ENCODE peak calls at places on chromosomes 16 and 17, in six cellular contexts. One of them, this sample, is unnamed.

GRCh38 chr17:82127704-82128103 is 29.7 kb upstream of the FASN start:
- DNase-seq in amniotic epithelial cell: no peak
- DNase-seq in Right ventricle myocardium superior: no peak
- DNase-seq in left ventricle myocardium superior: no peak
- DNase-seq in germinal center: no peak
- DNase-seq in Kasumi-1: no peak
- DNase-seq in this sample: no peak

GRCh38 chr17:41891135-41892065 is 26.2 kb upstream of the KLHL11 start:
- DNase-seq in Right ventricle myocardium superior: no peak
- DNase-seq in Kasumi-1: no peak
- DNase-seq in amniotic epithelial cell: no peak
- DNase-seq in germinal center: no peak
- DNase-seq in left ventricle myocardium superior: no peak
- DNase-seq in this sample: no peak

GRCh38 chr16:56749806-56750491 is 20.0 kb downstream of the NUP93 start:
- DNase-seq in Right ventricle myocardium superior: no peak
- DNase-seq in amniotic epithelial cell: no peak
- DNase-seq in germinal center: no peak
- DNase-seq in Kasumi-1: no peak
- DNase-seq in left ventricle myocardium superior: no peak
- DNase-seq in this sample: no peak

GRCh38 chr17:64148699-64149098 is 18.8 kb upstream of the ERN1 start:
- DNase-seq in Right ventricle myocardium superior: no peak
- DNase-seq in Kasumi-1: peak; percentile 45
- DNase-seq in amniotic epithelial cell: no peak
- DNase-seq in left ventricle myocardium superior: peak; percentile 55
- DNase-seq in germinal center: no peak
- DNase-seq in this sample: no peak

GRCh38 chr16:12095275-12096161 is 119.0 kb downstream of the SNX29 start:
- DNase-seq in germinal center: peak; percentile 51
- DNase-seq in Kasumi-1: peak; percentile 42
- DNase-seq in amniotic epithelial cell: peak; percentile 44
- DNase-seq in Right ventricle myocardium superior: peak; percentile 77
- DNase-seq in left ventricle myocardium superior: peak; percentile 82
- DNase-seq in this sample: peak; percentile 33

GRCh38 chr16:85935957-85936760 is 37.2 kb downstream of the IRF8 start:
- DNase-seq in Right ventricle myocardium superior: no peak
- DNase-seq in amniotic epithelial cell: no peak
- DNase-seq in Kasumi-1: peak; percentile 82
- DNase-seq in left ventricle myocardium superior: no peak
- DNase-seq in germinal center: peak; percentile 79
- DNase-seq in this sample: no peak

GRCh38 chr16:89033796-89034572 is 57.0 kb upstream of the CBFA2T3 start:
- DNase-seq in Right ventricle myocardium superior: peak; percentile 32
- DNase-seq in left ventricle myocardium superior: peak; percentile 19
- DNase-seq in amniotic epithelial cell: no peak
- DNase-seq in Kasumi-1: no peak
- DNase-seq in germinal center: no peak
- DNase-seq in this sample: no peak

GRCh38 chr17:2929881-2930533 is 133.4 kb downstream of the OR1D5 start:
- DNase-seq in Kasumi-1: no peak
- DNase-seq in left ventricle myocardium superior: peak; percentile 49
- DNase-seq in Right ventricle myocardium superior: peak; percentile 52
- DNase-seq in germinal center: peak; percentile 51
- DNase-seq in amniotic epithelial cell: no peak
- DNase-seq in this sample: no peak

GRCh38 chr17:13005530-13005929 is 12.3 kb downstream of the ELAC2 start:
- DNase-seq in left ventricle myocardium superior: no peak
- DNase-seq in germinal center: no peak
- DNase-seq in Kasumi-1: no peak
- DNase-seq in amniotic epithelial cell: no peak
- DNase-seq in Right ventricle myocardium superior: no peak
- DNase-seq in this sample: no peak

GRCh38 chr17:81018044-81018802 is 16.7 kb upstream of the BAIAP2 start:
- DNase-seq in left ventricle myocardium superior: peak; percentile 46
- DNase-seq in Right ventricle myocardium superior: no peak
- DNase-seq in Kasumi-1: peak; percentile 83
- DNase-seq in amniotic epithelial cell: peak; percentile 61
- DNase-seq in germinal center: no peak
- DNase-seq in this sample: peak; percentile 37

GRCh38 chr16:65884018-65884417 is 482.5 kb upstream of the CDH5 start:
- DNase-seq in amniotic epithelial cell: no peak
- DNase-seq in Right ventricle myocardium superior: no peak
- DNase-seq in Kasumi-1: no peak
- DNase-seq in germinal center: no peak
- DNase-seq in left ventricle myocardium superior: no peak
- DNase-seq in this sample: no peak

GRCh38 chr16:75471723-75472634 is 7.5 kb upstream of the TMEM170A start:
- DNase-seq in amniotic epithelial cell: peak; percentile 55
- DNase-seq in Right ventricle myocardium superior: no peak
- DNase-seq in germinal center: peak; percentile 70
- DNase-seq in Kasumi-1: peak; percentile 80
- DNase-seq in left ventricle myocardium superior: no peak
- DNase-seq in this sample: peak; percentile 78

GRCh38 chr17:28725166-28725659 is 820 bp downstream of the TLCD1 start:
- DNase-seq in amniotic epithelial cell: peak; percentile 84
- DNase-seq in left ventricle myocardium superior: no peak
- DNase-seq in germinal center: no peak
- DNase-seq in Right ventricle myocardium superior: peak; percentile 13
- DNase-seq in Kasumi-1: peak; percentile 78
- DNase-seq in this sample: no peak

GRCh38 chr16:73058616-73059409 is 10.9 kb upstream of the ZFHX3 start:
- DNase-seq in left ventricle myocardium superior: peak; percentile 70
- DNase-seq in Right ventricle myocardium superior: peak; percentile 66
- DNase-seq in amniotic epithelial cell: peak; percentile 56
- DNase-seq in Kasumi-1: no peak
- DNase-seq in germinal center: peak; percentile 54
- DNase-seq in this sample: no peak

GRCh38 chr16:28155293-28155692 is 56.5 kb downstream of the XPO6 start:
- DNase-seq in left ventricle myocardium superior: no peak
- DNase-seq in Kasumi-1: no peak
- DNase-seq in amniotic epithelial cell: peak; percentile 59
- DNase-seq in Right ventricle myocardium superior: no peak
- DNase-seq in germinal center: no peak
- DNase-seq in this sample: no peak

GRCh38 chr17:37725601-37726146 is 19.2 kb downstream of the HNF1B start:
- DNase-seq in left ventricle myocardium superior: no peak
- DNase-seq in Right ventricle myocardium superior: no peak
- DNase-seq in germinal center: no peak
- DNase-seq in Kasumi-1: no peak
- DNase-seq in amniotic epithelial cell: no peak
- DNase-seq in this sample: no peak

GRCh38 chr17:75267403-75268232 is 3.4 kb downstream of the MIF4GD start:
- DNase-seq in left ventricle myocardium superior: no peak
- DNase-seq in germinal center: no peak
- DNase-seq in Right ventricle myocardium superior: no peak
- DNase-seq in amniotic epithelial cell: no peak
- DNase-seq in Kasumi-1: no peak
- DNase-seq in this sample: no peak

GRCh38 chr17:38504216-38504615 is 76.0 kb downstream of the ARHGAP23 start:
- DNase-seq in Kasumi-1: no peak
- DNase-seq in amniotic epithelial cell: no peak
- DNase-seq in left ventricle myocardium superior: no peak
- DNase-seq in Right ventricle myocardium superior: no peak
- DNase-seq in germinal center: no peak
- DNase-seq in this sample: no peak

GRCh38 chr17:1939979-1940809 is 84.9 kb downstream of the RTN4RL1 start:
- DNase-seq in Kasumi-1: no peak
- DNase-seq in amniotic epithelial cell: no peak
- DNase-seq in Right ventricle myocardium superior: peak; percentile 47
- DNase-seq in left ventricle myocardium superior: no peak
- DNase-seq in germinal center: no peak
- DNase-seq in this sample: no peak

GRCh38 chr17:41813039-41813680 is 356 bp downstream of the FKBP10 start:
- DNase-seq in amniotic epithelial cell: no peak
- DNase-seq in Right ventricle myocardium superior: no peak
- DNase-seq in germinal center: no peak
- DNase-seq in Kasumi-1: no peak
- DNase-seq in left ventricle myocardium superior: no peak
- DNase-seq in this sample: no peak

GRCh38 chr17:76261421-76262215 is 3.5 kb upstream of the UBALD2 start:
- DNase-seq in Right ventricle myocardium superior: peak; percentile 30
- DNase-seq in left ventricle myocardium superior: no peak
- DNase-seq in amniotic epithelial cell: no peak
- DNase-seq in Kasumi-1: no peak
- DNase-seq in germinal center: peak; percentile 57
- DNase-seq in this sample: no peak

GRCh38 chr16:82630219-82630618 is 3.5 kb downstream of the CDH13 start:
- DNase-seq in Right ventricle myocardium superior: no peak
- DNase-seq in Kasumi-1: no peak
- DNase-seq in left ventricle myocardium superior: no peak
- DNase-seq in amniotic epithelial cell: no peak
- DNase-seq in germinal center: no peak
- DNase-seq in this sample: no peak

GRCh38 chr16:572865-573650 is 3.3 kb downstream of the PIGQ start:
- DNase-seq in amniotic epithelial cell: no peak
- DNase-seq in Right ventricle myocardium superior: no peak
- DNase-seq in germinal center: no peak
- DNase-seq in left ventricle myocardium superior: no peak
- DNase-seq in Kasumi-1: no peak
- DNase-seq in this sample: no peak

GRCh38 chr17:29109477-29110371 is 66.8 kb downstream of the PIPOX start:
- DNase-seq in amniotic epithelial cell: no peak
- DNase-seq in left ventricle myocardium superior: no peak
- DNase-seq in germinal center: no peak
- DNase-seq in Kasumi-1: no peak
- DNase-seq in Right ventricle myocardium superior: no peak
- DNase-seq in this sample: no peak

GRCh38 chr17:74099441-74100340 is 103.8 kb upstream of the RPL38 start:
- DNase-seq in left ventricle myocardium superior: no peak
- DNase-seq in germinal center: no peak
- DNase-seq in Kasumi-1: no peak
- DNase-seq in amniotic epithelial cell: no peak
- DNase-seq in Right ventricle myocardium superior: no peak
- DNase-seq in this sample: no peak

GRCh38 chr16:17962726-17963125 is 373.8 kb downstream of the NPIPA8 start:
- DNase-seq in Kasumi-1: no peak
- DNase-seq in germinal center: no peak
- DNase-seq in Right ventricle myocardium superior: no peak
- DNase-seq in amniotic epithelial cell: no peak
- DNase-seq in left ventricle myocardium superior: no peak
- DNase-seq in this sample: no peak

GRCh38 chr16:67783353-67783725 is 23.0 kb downstream of the RANBP10 start:
- DNase-seq in amniotic epithelial cell: no peak
- DNase-seq in germinal center: no peak
- DNase-seq in left ventricle myocardium superior: no peak
- DNase-seq in Kasumi-1: no peak
- DNase-seq in Right ventricle myocardium superior: no peak
- DNase-seq in this sample: no peak

GRCh38 chr16:80718480-80719220 is 85.7 kb downstream of the CDYL2 start:
- DNase-seq in amniotic epithelial cell: no peak
- DNase-seq in left ventricle myocardium superior: no peak
- DNase-seq in Right ventricle myocardium superior: no peak
- DNase-seq in Kasumi-1: no peak
- DNase-seq in germinal center: no peak
- DNase-seq in this sample: no peak

GRCh38 chr16:78553268-78554044 is 454.0 kb downstream of the WWOX start:
- DNase-seq in Right ventricle myocardium superior: no peak
- DNase-seq in amniotic epithelial cell: no peak
- DNase-seq in left ventricle myocardium superior: no peak
- DNase-seq in Kasumi-1: no peak
- DNase-seq in germinal center: no peak
- DNase-seq in this sample: no peak

GRCh38 chr16:46650224-46650623 is 29.0 kb upstream of the SHCBP1 start:
- DNase-seq in amniotic epithelial cell: peak; percentile 21
- DNase-seq in Right ventricle myocardium superior: no peak
- DNase-seq in left ventricle myocardium superior: no peak
- DNase-seq in germinal center: no peak
- DNase-seq in Kasumi-1: no peak
- DNase-seq in this sample: no peak

GRCh38 chr17:29582767-29583166 is 6.7 kb downstream of the GIT1 start:
- DNase-seq in amniotic epithelial cell: no peak
- DNase-seq in left ventricle myocardium superior: no peak
- DNase-seq in germinal center: no peak
- DNase-seq in Right ventricle myocardium superior: no peak
- DNase-seq in Kasumi-1: no peak
- DNase-seq in this sample: no peak

GRCh38 chr16:12311887-12312286 is 335.4 kb downstream of the SNX29 start:
- DNase-seq in Kasumi-1: no peak
- DNase-seq in germinal center: no peak
- DNase-seq in left ventricle myocardium superior: no peak
- DNase-seq in Right ventricle myocardium superior: no peak
- DNase-seq in amniotic epithelial cell: peak; percentile 11
- DNase-seq in this sample: no peak

GRCh38 chr17:75371339-75371738 is 34.1 kb downstream of the GRB2 start:
- DNase-seq in amniotic epithelial cell: no peak
- DNase-seq in Kasumi-1: peak; percentile 38
- DNase-seq in left ventricle myocardium superior: no peak
- DNase-seq in Right ventricle myocardium superior: no peak
- DNase-seq in germinal center: peak; percentile 53
- DNase-seq in this sample: no peak

GRCh38 chr17:49977463-49978389 is 8.7 kb downstream of the DLX4 start:
- DNase-seq in amniotic epithelial cell: no peak
- DNase-seq in germinal center: no peak
- DNase-seq in Right ventricle myocardium superior: no peak
- DNase-seq in left ventricle myocardium superior: no peak
- DNase-seq in Kasumi-1: no peak
- DNase-seq in this sample: no peak

GRCh38 chr16:19884021-19884485 is 595 bp downstream of the GPRC5B start:
- DNase-seq in Right ventricle myocardium superior: no peak
- DNase-seq in germinal center: no peak
- DNase-seq in left ventricle myocardium superior: peak; percentile 53
- DNase-seq in Kasumi-1: no peak
- DNase-seq in amniotic epithelial cell: no peak
- DNase-seq in this sample: no peak

GRCh38 chr17:28252436-28252835 is 66.6 kb upstream of the TMEM97 start:
- DNase-seq in Kasumi-1: no peak
- DNase-seq in germinal center: no peak
- DNase-seq in amniotic epithelial cell: peak; percentile 60
- DNase-seq in left ventricle myocardium superior: no peak
- DNase-seq in Right ventricle myocardium superior: no peak
- DNase-seq in this sample: no peak

GRCh38 chr16:1964046-1964505 is 550 bp downstream of the RPS2 start:
- DNase-seq in Right ventricle myocardium superior: no peak
- DNase-seq in amniotic epithelial cell: peak; percentile 35
- DNase-seq in left ventricle myocardium superior: no peak
- DNase-seq in germinal center: no peak
- DNase-seq in Kasumi-1: no peak
- DNase-seq in this sample: no peak

GRCh38 chr16:49643429-49644142 is 212.3 kb downstream of the ZNF423 start:
- DNase-seq in left ventricle myocardium superior: no peak
- DNase-seq in germinal center: no peak
- DNase-seq in Right ventricle myocardium superior: no peak
- DNase-seq in Kasumi-1: no peak
- DNase-seq in amniotic epithelial cell: peak; percentile 8
- DNase-seq in this sample: peak; percentile 55

This sample was measured in amniotic stem cell.